ENCODE peak calls at places on chromosomes 7 and 10, in six cellular contexts. B, N, Q, M, A and H are unnamed samples.

GRCh38 chr7:39349452-39350123 is 216.6 kb upstream of the YAE1 start:
- DNase-seq in B (no peak), N (no peak), Q (no peak), M (no peak), A (no peak), H (no peak)

GRCh38 chr7:71095266-71095860 is 36.6 kb upstream of the GALNT17 start:
- DNase-seq in B (no peak), N (no peak), Q (no peak), M (no peak), A (no peak), H (no peak)

GRCh38 chr7:150367677-150368097 is 935 bp upstream of the REPIN1 start:
- DNase-seq in B (no peak), N (no peak), Q (no peak), M (no peak), A (no peak), H (no peak)

GRCh38 chr10:3222068-3222467 is 49.5 kb upstream of the PITRM1 start:
- DNase-seq in B (no peak), N (no peak), Q (no peak), M (peak), A (no peak), H (no peak)

GRCh38 chr10:5654218-5654755 is 12.1 kb downstream of the ASB13 start:
- DNase-seq in B (no peak), N (no peak), Q (no peak), M (no peak), A (no peak), H (no peak)

GRCh38 chr7:110693348-110693747 is 397.6 kb upstream of the LRRN3 start:
- DNase-seq in B (no peak), N (no peak), Q (peak), M (no peak), A (no peak), H (no peak)

GRCh38 chr10:6089334-6090219 is 743 bp downstream of the RBM17 start:
- DNase-seq in B (no peak), N (no peak), Q (peak), M (peak), A (no peak), H (no peak)

GRCh38 chr10:3264178-3264867 is 91.7 kb upstream of the PITRM1 start:
- DNase-seq in B (no peak), N (no peak), Q (no peak), M (no peak), A (no peak), H (no peak)

GRCh38 chr10:120578123-120578522 is 121.1 kb downstream of the PLPP4 start:
- DNase-seq in B (no peak), N (no peak), Q (no peak), M (no peak), A (no peak), H (no peak)

GRCh38 chr7:66679633-66679980 is 50.9 kb downstream of the KCTD7 start:
- DNase-seq in B (no peak), N (no peak), Q (no peak), M (no peak), A (no peak), H (no peak)

GRCh38 chr7:154960063-154960790 is 42.7 kb downstream of the PAXIP1 start:
- DNase-seq in B (no peak), N (no peak), Q (no peak), M (no peak), A (no peak), H (no peak)

GRCh38 chr10:98425511-98426352 is 10.8 kb upstream of the PYROXD2 start:
- DNase-seq in B (peak), N (no peak), Q (peak), M (peak), A (peak), H (no peak)

GRCh38 chr7:27099839-27100225 is 2.7 kb downstream of the HOXA2 start:
- DNase-seq in B (no peak), N (no peak), Q (no peak), M (no peak), A (no peak), H (no peak)
- H3K4me3 ChIP-seq in B (no peak), N (no peak), Q (no peak), M (no peak), A (no peak), H (no peak)

DNA sequence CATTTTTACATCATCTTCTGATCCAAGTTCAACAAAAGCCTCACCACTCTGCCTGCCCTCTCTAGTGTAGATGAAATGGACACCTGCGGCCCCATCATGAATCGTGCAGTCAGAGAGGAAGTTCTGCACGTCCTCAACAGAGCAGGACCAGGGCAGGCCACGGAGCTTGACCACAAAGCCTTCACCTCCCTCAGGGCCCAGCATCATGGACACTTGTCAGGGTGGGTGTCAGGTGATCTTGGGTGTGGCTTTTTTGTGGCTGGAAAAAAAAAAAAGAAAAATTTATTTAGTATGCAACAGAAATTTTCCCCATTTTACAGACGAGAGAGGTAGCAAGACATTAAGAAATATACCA is 16.2 kb downstream of the FXYD4 start:
- DNase-seq in B (no peak), N (no peak), Q (no peak), M (no peak), A (no peak), H (no peak)
- H3K4me3 ChIP-seq in B (no peak), N (no peak), Q (no peak), M (no peak), A (no peak), H (no peak)

DNA sequence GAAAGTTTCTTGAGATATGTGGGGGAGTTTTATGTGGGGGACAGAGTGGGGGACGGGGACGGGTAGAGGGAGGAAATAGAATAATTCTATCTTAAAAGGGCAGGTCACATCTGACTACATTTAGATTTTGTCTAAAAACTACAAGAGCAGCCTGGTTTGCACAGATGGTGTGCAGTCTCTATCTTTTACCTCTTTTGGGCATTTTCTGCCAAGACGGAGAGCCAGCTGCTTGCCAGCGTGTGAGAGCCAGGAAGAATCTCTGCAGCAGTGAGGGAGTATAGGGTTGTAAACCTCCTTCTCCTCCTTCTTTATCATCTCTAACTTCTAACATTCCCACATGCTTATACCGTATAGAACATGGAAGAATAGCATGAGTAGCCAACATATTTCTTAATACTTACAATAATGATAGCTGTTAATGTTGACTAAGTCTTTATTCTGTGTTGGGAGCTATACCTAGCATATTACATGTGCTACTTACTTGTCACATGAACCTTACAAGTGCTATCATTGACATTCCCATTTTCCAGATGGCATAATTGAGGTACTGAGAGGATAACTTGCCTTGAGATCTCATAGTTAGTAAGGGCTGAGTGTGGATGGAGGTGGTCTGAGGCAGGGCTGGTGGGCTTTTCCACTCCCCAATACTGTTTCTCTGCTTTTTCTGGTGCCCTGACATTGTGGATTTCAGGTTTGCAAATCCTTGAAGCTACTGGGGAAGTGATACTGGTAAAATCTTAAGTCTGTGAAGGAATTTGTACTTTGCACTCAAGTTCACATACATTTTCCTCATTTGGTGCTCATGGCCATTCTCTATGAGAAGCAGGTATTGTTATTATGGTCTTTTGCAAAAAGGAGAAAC is 1.1 kb downstream of the ENTPD1 start:
- DNase-seq in B (no peak), N (no peak), Q (no peak), M (peak), A (no peak), H (no peak)
- H3K4me3 ChIP-seq in B (no peak), N (no peak), Q (no peak), M (peak), A (no peak), H (no peak)

GRCh38 chr10:90872648-90873020 is 860 bp downstream of the RPP30 start:
- DNase-seq in B (no peak), N (no peak), Q (no peak), M (no peak), A (no peak), H (no peak)
- H3K4me3 ChIP-seq in B (peak), N (peak), Q (peak), M (peak), A (peak), H (peak)